ENCODE peak calls at places on chromosomes 12 and 14, in nine cellular contexts. K is IMR-90; X is GM10248; C is suprapubic skin; Z is PC-9; E is foreskin fibroblast; J is CD4-positive, alpha-beta T cell; L is tibial artery; A is lower leg skin. F is an unnamed sample.

GRCh38 chr12:12560587-12561304 is 1.9 kb downstream of the DUSP16 start:
- DNase-seq in K (peak), X (peak), C (no peak), Z (peak), E (peak), J (peak), L (peak), A (no peak), F (no peak)

GRCh38 chr12:117853600-117853999 is 115.2 kb downstream of the KSR2 start:
- DNase-seq in K (no peak), X (no peak), C (no peak), Z (peak), E (no peak), J (no peak), L (no peak), A (no peak), F (no peak)

GRCh38 chr12:124558298-124558697 is 9.1 kb downstream of the NCOR2 start:
- DNase-seq in K (no peak), X (no peak), C (no peak), Z (no peak), E (no peak), J (no peak), L (no peak), A (no peak), F (no peak)

GRCh38 chr12:103177624-103178023 is 220.2 kb downstream of the ASCL1 start:
- DNase-seq in K (no peak), X (no peak), C (no peak), Z (no peak), E (no peak), J (no peak), L (no peak), A (no peak), F (no peak)

GRCh38 chr14:32073537-32074189 is 3.4 kb upstream of the ARHGAP5 start:
- DNase-seq in K (peak), X (peak), C (no peak), Z (peak), E (peak), J (peak), L (no peak), A (no peak), F (no peak)

GRCh38 chr12:132419612-132420237 is 70.2 kb upstream of the FBRSL1 start:
- DNase-seq in K (no peak), X (no peak), C (no peak), Z (no peak), E (peak), J (no peak), L (no peak), A (no peak), F (no peak)

GRCh38 chr14:77889971-77890442 is 90.1 kb downstream of the ADCK1 start:
- DNase-seq in K (peak), X (no peak), C (no peak), Z (no peak), E (peak), J (no peak), L (no peak), A (no peak), F (peak)

GRCh38 chr14:53766106-53766505 is 190.5 kb downstream of the BMP4 start:
- DNase-seq in K (no peak), X (no peak), C (no peak), Z (no peak), E (no peak), J (no peak), L (no peak), A (no peak), F (no peak)

GRCh38 chr14:74571901-74572828 is 39.9 kb downstream of the LTBP2 start:
- DNase-seq in K (peak), X (no peak), C (no peak), Z (peak), E (peak), J (no peak), L (no peak), A (no peak), F (peak)

GRCh38 chr14:34981743-34982420 is 910 bp upstream of the SRP54 start:
- DNase-seq in K (peak), X (no peak), C (no peak), Z (peak), E (peak), J (peak), L (no peak), A (no peak), F (no peak)
- TF ChIP-seq CTCF in K (peak), X (peak), C (no peak), Z (no peak), E (no peak), J (peak), L (peak), A (no peak), F (peak)

GRCh38 chr12:100395811-100396210 is 38.9 kb downstream of the SLC17A8 start:
- DNase-seq in K (no peak), X (no peak), C (no peak), Z (no peak), E (no peak), J (no peak), L (no peak), A (no peak), F (no peak)

GRCh38 chr12:100388382-100388781 is 31.5 kb downstream of the SLC17A8 start:
- DNase-seq in K (no peak), X (no peak), C (no peak), Z (no peak), E (no peak), J (no peak), L (no peak), A (no peak), F (no peak)

GRCh38 chr12:100393202-100393601 is 36.3 kb downstream of the SLC17A8 start:
- DNase-seq in K (no peak), X (no peak), C (no peak), Z (no peak), E (no peak), J (no peak), L (no peak), A (no peak), F (no peak)

GRCh38 chr12:100391856-100392255 is 35.0 kb downstream of the SLC17A8 start:
- DNase-seq in K (no peak), X (no peak), C (no peak), Z (no peak), E (no peak), J (no peak), L (no peak), A (no peak), F (no peak)
- TF ChIP-seq CTCF in K (no peak), X (no peak), C (no peak), Z (no peak), E (no peak), J (no peak), L (no peak), A (no peak), F (peak)

GRCh38 chr14:36666416-36667206 is 5.0 kb downstream of the PAX9 start:
- DNase-seq in K (no peak), X (peak), C (no peak), Z (no peak), E (no peak), J (no peak), L (no peak), A (no peak), F (no peak)

GRCh38 chr14:36671149-36671548 is 9.5 kb downstream of the PAX9 start:
- DNase-seq in K (no peak), X (no peak), C (no peak), Z (no peak), E (no peak), J (no peak), L (no peak), A (no peak), F (no peak)

GRCh38 chr14:36665887-36666415 is 4.3 kb downstream of the PAX9 start:
- DNase-seq in K (no peak), X (no peak), C (no peak), Z (no peak), E (no peak), J (no peak), L (no peak), A (no peak), F (no peak)

GRCh38 chr14:36664322-36665193 is 2.9 kb downstream of the PAX9 start:
- DNase-seq in K (no peak), X (no peak), C (no peak), Z (no peak), E (no peak), J (no peak), L (no peak), A (no peak), F (no peak)

DNA sequence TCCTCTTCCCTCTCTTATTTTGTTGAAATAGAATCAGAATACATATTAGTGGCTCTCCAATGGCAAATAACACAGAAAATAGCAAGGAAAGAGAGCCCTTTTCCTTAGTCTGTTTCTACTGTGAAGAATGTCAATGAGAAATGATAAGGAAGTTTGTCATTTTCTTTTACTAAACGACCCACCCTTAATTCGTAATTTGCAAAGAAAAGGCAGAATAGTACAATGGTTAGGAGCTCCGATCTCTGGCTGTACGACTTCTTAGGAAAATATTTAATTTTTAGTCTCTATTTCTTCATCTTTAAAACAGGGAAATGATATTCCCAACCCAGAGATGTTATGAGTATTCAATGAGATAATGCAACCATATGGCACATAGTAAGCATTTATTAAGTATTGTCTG is 6.0 kb downstream of the PAX9 start:
- DNase-seq in K (no peak), X (no peak), C (no peak), Z (no peak), E (no peak), J (no peak), L (no peak), A (no peak), F (no peak)
- TF ChIP-seq CTCF in K (no peak), X (no peak), C (no peak), Z (no peak), E (no peak), J (no peak), L (no peak), A (no peak), F (no peak)

GRCh38 chr12:998020-998874 is 7.2 kb downstream of the ERC1 start:
- DNase-seq in K (peak), X (peak), C (no peak), Z (no peak), E (no peak), J (no peak), L (no peak), A (no peak), F (no peak)

GRCh38 chr12:996881-997280 is 5.9 kb downstream of the ERC1 start:
- DNase-seq in K (no peak), X (no peak), C (no peak), Z (no peak), E (no peak), J (no peak), L (no peak), A (no peak), F (no peak)

GRCh38 chr12:1003600-1004271 is 12.7 kb downstream of the ERC1 start:
- DNase-seq in K (no peak), X (no peak), C (no peak), Z (no peak), E (no peak), J (no peak), L (no peak), A (no peak), F (no peak)

GRCh38 chr12:997505-997904 is 6.5 kb downstream of the ERC1 start:
- DNase-seq in K (no peak), X (no peak), C (no peak), Z (no peak), E (no peak), J (no peak), L (no peak), A (no peak), F (no peak)

GRCh38 chr12:1001507-1001906 is 10.5 kb downstream of the ERC1 start:
- DNase-seq in K (no peak), X (no peak), C (no peak), Z (no peak), E (no peak), J (no peak), L (no peak), A (no peak), F (no peak)
- TF ChIP-seq CTCF in K (no peak), X (no peak), C (no peak), Z (no peak), E (no peak), J (no peak), L (no peak), A (no peak), F (no peak)

GRCh38 chr14:76104802-76105355 is 46.8 kb upstream of the GPATCH2L start:
- DNase-seq in K (no peak), X (no peak), C (no peak), Z (no peak), E (no peak), J (no peak), L (no peak), A (no peak), F (no peak)
- TF ChIP-seq CTCF in K (no peak), X (no peak), C (no peak), Z (no peak), E (no peak), J (no peak), L (no peak), A (no peak), F (no peak)

F was measured in chondrocyte.